ENCODE peak calls at places on chromosomes 16 and 17, in seven cellular contexts. C, Q, J, Y, F, X and Z are unnamed samples.

GRCh38 chr16:66549284-66550131 is at the start of gene TK2:
- DNase-seq in Y (peak), F (peak), J (peak), X (peak), Q (no peak), C (peak), Z (peak)

GRCh38 chr16:71882505-71883192 is 1.3 kb downstream of the ZNF821 start:
- DNase-seq in X (peak), C (peak), J (peak), Y (peak), F (peak), Q (peak), Z (peak)

GRCh38 chr16:10970065-10970464 is 25.7 kb downstream of the CLEC16A start:
- DNase-seq in C (no peak), Q (no peak), F (no peak), Y (no peak), J (no peak), X (peak), Z (no peak)

GRCh38 chr16:85123891-85124635 is 11.8 kb upstream of the CIBAR2 start:
- DNase-seq in Y (peak), Q (no peak), J (no peak), F (peak), X (peak), C (no peak), Z (no peak)

GRCh38 chr17:39677581-39678339 is 9.5 kb downstream of the PNMT start:
- DNase-seq in Y (no peak), Q (no peak), J (peak), F (no peak), X (no peak), C (peak), Z (no peak)

GRCh38 chr16:68590201-68590994 is 51.3 kb downstream of the ZFP90 start:
- DNase-seq in C (peak), F (peak), Q (peak), X (peak), J (no peak), Y (peak), Z (peak)

GRCh38 chr16:19175492-19176262 is 7.6 kb downstream of the SYT17 start:
- DNase-seq in Q (no peak), J (no peak), C (no peak), X (no peak), Y (no peak), F (no peak), Z (no peak)

GRCh38 chr17:27430383-27430840 is 25.8 kb upstream of the KSR1 start:
- DNase-seq in Q (no peak), X (no peak), F (no peak), J (no peak), Y (no peak), C (no peak), Z (no peak)

GRCh38 chr17:38733315-38734234 is 3.4 kb downstream of the CISD3 start:
- DNase-seq in J (no peak), Q (no peak), C (no peak), F (peak), Y (no peak), X (no peak), Z (no peak)

GRCh38 chr16:25135239-25135878 is 23.8 kb downstream of the LCMT1 start:
- DNase-seq in Y (peak), C (peak), X (peak), F (peak), J (no peak), Q (no peak), Z (peak)

GRCh38 chr16:47732122-47732805 is 271.1 kb downstream of the PHKB start:
- DNase-seq in Y (no peak), F (peak), J (no peak), X (peak), Q (no peak), C (no peak), Z (no peak)

GRCh38 chr17:78001182-78001581 is 42.7 kb downstream of the TNRC6C start:
- DNase-seq in F (no peak), J (no peak), Y (no peak), C (no peak), X (no peak), Q (no peak), Z (no peak)

GRCh38 chr17:75506888-75507287 is 8.4 kb downstream of the CASKIN2 start:
- DNase-seq in X (no peak), Y (no peak), F (no peak), C (no peak), Q (no peak), J (no peak), Z (no peak)

GRCh38 chr17:59406808-59407381 is 75.4 kb downstream of the YPEL2 start:
- DNase-seq in Q (peak), C (peak), J (peak), X (peak), Y (no peak), F (peak), Z (no peak)

GRCh38 chr16:56617212-56618085 is 8.1 kb upstream of the MT1E start:
- DNase-seq in X (no peak), J (no peak), F (peak), Y (peak), Q (no peak), C (no peak), Z (no peak)

GRCh38 chr17:78748048-78748729 is 33.9 kb downstream of the CYTH1 start:
- DNase-seq in X (peak), Y (peak), Q (no peak), J (no peak), C (no peak), F (peak), Z (no peak)

GRCh38 chr17:64058547-64059115 is 38.2 kb upstream of the ICAM2 start:
- DNase-seq in Q (no peak), F (no peak), C (no peak), J (no peak), X (no peak), Y (no peak), Z (no peak)

GRCh38 chr17:14950216-14950615 is 314.9 kb downstream of the PMP22 start:
- DNase-seq in Q (no peak), J (no peak), X (no peak), C (no peak), F (no peak), Y (no peak), Z (no peak)

GRCh38 chr16:48950184-48950583 is 331.5 kb downstream of the CBLN1 start:
- DNase-seq in X (no peak), J (no peak), C (no peak), Q (no peak), F (peak), Y (no peak), Z (no peak)

GRCh38 chr16:89401641-89402445 is 88.5 kb downstream of the ANKRD11 start:
- DNase-seq in Y (no peak), F (no peak), Q (no peak), C (no peak), X (no peak), J (no peak), Z (no peak)

GRCh38 chr16:58556678-58557077 is 41.4 kb downstream of the SETD6 start:
- DNase-seq in F (peak), X (peak), C (no peak), J (no peak), Y (no peak), Q (no peak), Z (no peak)